ENCODE peak calls at places on chromosomes 11 and 22, in eight cellular contexts. One of them, this sample, is unnamed.

GRCh38 chr22:20033045-20033706 is 12.3 kb downstream of the TANGO2 start:
- DNase-seq in H1: no peak
- DNase-seq in trophoblast cell: no peak
- DNase-seq in pancreas: peak; percentile 87
- DNase-seq in naive thymus-derived CD4-positive, alpha-beta T cell: no peak
- DNase-seq in HAP-1: no peak
- DNase-seq in lower lobe of right lung: no peak
- DNase-seq in heart left ventricle: peak; percentile 75
- DNase-seq in this sample: peak; percentile 74

GRCh38 chr11:88487646-88488045 is 150.1 kb upstream of the CTSC start:
- DNase-seq in H1: no peak
- DNase-seq in trophoblast cell: no peak
- DNase-seq in pancreas: no peak
- DNase-seq in naive thymus-derived CD4-positive, alpha-beta T cell: no peak
- DNase-seq in HAP-1: no peak
- DNase-seq in lower lobe of right lung: no peak
- DNase-seq in heart left ventricle: no peak
- DNase-seq in this sample: no peak

GRCh38 chr11:33110083-33110482 is 51.2 kb downstream of the CSTF3 start:
- DNase-seq in H1: no peak
- DNase-seq in trophoblast cell: no peak
- DNase-seq in pancreas: no peak
- DNase-seq in naive thymus-derived CD4-positive, alpha-beta T cell: no peak
- DNase-seq in HAP-1: no peak
- DNase-seq in lower lobe of right lung: no peak
- DNase-seq in heart left ventricle: no peak
- DNase-seq in this sample: no peak

GRCh38 chr22:38700271-38700788 is 413 bp downstream of the JOSD1 start:
- DNase-seq in H1: no peak
- DNase-seq in trophoblast cell: peak; percentile 68
- DNase-seq in pancreas: peak; percentile 84
- DNase-seq in naive thymus-derived CD4-positive, alpha-beta T cell: no peak
- DNase-seq in HAP-1: no peak
- DNase-seq in lower lobe of right lung: peak; percentile 86
- DNase-seq in heart left ventricle: peak; percentile 91
- DNase-seq in this sample: no peak

GRCh38 chr11:21411114-21411513 is 741.7 kb downstream of the NELL1 start:
- DNase-seq in H1: no peak
- DNase-seq in trophoblast cell: no peak
- DNase-seq in pancreas: no peak
- DNase-seq in naive thymus-derived CD4-positive, alpha-beta T cell: no peak
- DNase-seq in HAP-1: no peak
- DNase-seq in lower lobe of right lung: no peak
- DNase-seq in heart left ventricle: no peak
- DNase-seq in this sample: no peak

GRCh38 chr11:79078999-79079398 is 361.8 kb downstream of the TENM4 start:
- DNase-seq in H1: no peak
- DNase-seq in trophoblast cell: no peak
- DNase-seq in pancreas: no peak
- DNase-seq in naive thymus-derived CD4-positive, alpha-beta T cell: no peak
- DNase-seq in HAP-1: no peak
- DNase-seq in lower lobe of right lung: no peak
- DNase-seq in heart left ventricle: no peak
- DNase-seq in this sample: peak; percentile 26

GRCh38 chr11:37942081-37942480 is 1344.0 kb upstream of the RAG2 start:
- DNase-seq in H1: no peak
- DNase-seq in trophoblast cell: no peak
- DNase-seq in pancreas: no peak
- DNase-seq in naive thymus-derived CD4-positive, alpha-beta T cell: no peak
- DNase-seq in HAP-1: no peak
- DNase-seq in lower lobe of right lung: no peak
- DNase-seq in heart left ventricle: no peak
- DNase-seq in this sample: no peak

GRCh38 chr11:298406-299065 is 790 bp downstream of the IFITM5 start:
- DNase-seq in H1: no peak
- DNase-seq in trophoblast cell: no peak
- DNase-seq in pancreas: peak; percentile 88
- DNase-seq in naive thymus-derived CD4-positive, alpha-beta T cell: no peak
- DNase-seq in HAP-1: no peak
- DNase-seq in lower lobe of right lung: peak; percentile 49
- DNase-seq in heart left ventricle: peak; percentile 51
- DNase-seq in this sample: no peak

GRCh38 chr22:41983516-41983915 is 14.3 kb downstream of the SEPTIN3 start:
- DNase-seq in H1: no peak
- DNase-seq in trophoblast cell: peak; percentile 76
- DNase-seq in pancreas: no peak
- DNase-seq in naive thymus-derived CD4-positive, alpha-beta T cell: no peak
- DNase-seq in HAP-1: no peak
- DNase-seq in lower lobe of right lung: no peak
- DNase-seq in heart left ventricle: no peak
- DNase-seq in this sample: no peak

GRCh38 chr11:61544466-61544865 is 35.9 kb downstream of the LRRC10B start:
- DNase-seq in H1: no peak
- DNase-seq in trophoblast cell: no peak
- DNase-seq in pancreas: no peak
- DNase-seq in naive thymus-derived CD4-positive, alpha-beta T cell: no peak
- DNase-seq in HAP-1: no peak
- DNase-seq in lower lobe of right lung: no peak
- DNase-seq in heart left ventricle: no peak
- DNase-seq in this sample: no peak

GRCh38 chr11:63564785-63565350 is 1.7 kb upstream of the PLAAT2 start:
- DNase-seq in H1: no peak
- DNase-seq in trophoblast cell: peak; percentile 31
- DNase-seq in pancreas: no peak
- DNase-seq in naive thymus-derived CD4-positive, alpha-beta T cell: no peak
- DNase-seq in HAP-1: no peak
- DNase-seq in lower lobe of right lung: peak; percentile 65
- DNase-seq in heart left ventricle: no peak
- DNase-seq in this sample: no peak

GRCh38 chr11:73331138-73331916 is 23.3 kb downstream of the ARHGEF17 start:
- DNase-seq in H1: peak; percentile 84
- DNase-seq in trophoblast cell: no peak
- DNase-seq in pancreas: no peak
- DNase-seq in naive thymus-derived CD4-positive, alpha-beta T cell: no peak
- DNase-seq in HAP-1: peak; percentile 25
- DNase-seq in lower lobe of right lung: no peak
- DNase-seq in heart left ventricle: peak; percentile 72
- DNase-seq in this sample: no peak

GRCh38 chr11:126138636-126139540 is 72.6 kb downstream of the RPUSD4 start:
- DNase-seq in H1: no peak
- DNase-seq in trophoblast cell: no peak
- DNase-seq in pancreas: no peak
- DNase-seq in naive thymus-derived CD4-positive, alpha-beta T cell: no peak
- DNase-seq in HAP-1: no peak
- DNase-seq in lower lobe of right lung: no peak
- DNase-seq in heart left ventricle: no peak
- DNase-seq in this sample: no peak

GRCh38 chr11:34565417-34566208 is 52.0 kb upstream of the ELF5 start:
- DNase-seq in H1: no peak
- DNase-seq in trophoblast cell: no peak
- DNase-seq in pancreas: no peak
- DNase-seq in naive thymus-derived CD4-positive, alpha-beta T cell: no peak
- DNase-seq in HAP-1: peak; percentile 24
- DNase-seq in lower lobe of right lung: no peak
- DNase-seq in heart left ventricle: no peak
- DNase-seq in this sample: no peak

GRCh38 chr22:26979294-26979693 is 321.9 kb downstream of the MIAT start:
- DNase-seq in H1: no peak
- DNase-seq in trophoblast cell: no peak
- DNase-seq in pancreas: no peak
- DNase-seq in naive thymus-derived CD4-positive, alpha-beta T cell: no peak
- DNase-seq in HAP-1: no peak
- DNase-seq in lower lobe of right lung: no peak
- DNase-seq in heart left ventricle: no peak
- DNase-seq in this sample: no peak

GRCh38 chr22:26045855-26046254 is 123.4 kb upstream of the SEZ6L start:
- DNase-seq in H1: no peak
- DNase-seq in trophoblast cell: no peak
- DNase-seq in pancreas: no peak
- DNase-seq in naive thymus-derived CD4-positive, alpha-beta T cell: no peak
- DNase-seq in HAP-1: no peak
- DNase-seq in lower lobe of right lung: no peak
- DNase-seq in heart left ventricle: no peak
- DNase-seq in this sample: no peak

GRCh38 chr22:50728523-50728931 is 9.5 kb upstream of the ACR start:
- DNase-seq in H1: no peak
- DNase-seq in trophoblast cell: no peak
- DNase-seq in pancreas: peak; percentile 49
- DNase-seq in naive thymus-derived CD4-positive, alpha-beta T cell: no peak
- DNase-seq in HAP-1: no peak
- DNase-seq in lower lobe of right lung: peak; percentile 34
- DNase-seq in heart left ventricle: peak; percentile 48
- DNase-seq in this sample: no peak

GRCh38 chr11:100340416-100341323 is 346.4 kb upstream of the ARHGAP42 start:
- DNase-seq in H1: no peak
- DNase-seq in trophoblast cell: no peak
- DNase-seq in pancreas: no peak
- DNase-seq in naive thymus-derived CD4-positive, alpha-beta T cell: no peak
- DNase-seq in HAP-1: no peak
- DNase-seq in lower lobe of right lung: no peak
- DNase-seq in heart left ventricle: no peak
- DNase-seq in this sample: no peak

GRCh38 chr11:76329983-76330382 is 50.9 kb downstream of the THAP12 start:
- DNase-seq in H1: peak; percentile 47
- DNase-seq in trophoblast cell: no peak
- DNase-seq in pancreas: no peak
- DNase-seq in naive thymus-derived CD4-positive, alpha-beta T cell: no peak
- DNase-seq in HAP-1: no peak
- DNase-seq in lower lobe of right lung: peak; percentile 38
- DNase-seq in heart left ventricle: no peak
- DNase-seq in this sample: no peak

GRCh38 chr11:532512-533048 is 2.8 kb downstream of the HRAS start:
- DNase-seq in H1: no peak
- DNase-seq in trophoblast cell: no peak
- DNase-seq in pancreas: peak; percentile 78
- DNase-seq in naive thymus-derived CD4-positive, alpha-beta T cell: no peak
- DNase-seq in HAP-1: no peak
- DNase-seq in lower lobe of right lung: no peak
- DNase-seq in heart left ventricle: no peak
- DNase-seq in this sample: peak; percentile 14

DNA sequence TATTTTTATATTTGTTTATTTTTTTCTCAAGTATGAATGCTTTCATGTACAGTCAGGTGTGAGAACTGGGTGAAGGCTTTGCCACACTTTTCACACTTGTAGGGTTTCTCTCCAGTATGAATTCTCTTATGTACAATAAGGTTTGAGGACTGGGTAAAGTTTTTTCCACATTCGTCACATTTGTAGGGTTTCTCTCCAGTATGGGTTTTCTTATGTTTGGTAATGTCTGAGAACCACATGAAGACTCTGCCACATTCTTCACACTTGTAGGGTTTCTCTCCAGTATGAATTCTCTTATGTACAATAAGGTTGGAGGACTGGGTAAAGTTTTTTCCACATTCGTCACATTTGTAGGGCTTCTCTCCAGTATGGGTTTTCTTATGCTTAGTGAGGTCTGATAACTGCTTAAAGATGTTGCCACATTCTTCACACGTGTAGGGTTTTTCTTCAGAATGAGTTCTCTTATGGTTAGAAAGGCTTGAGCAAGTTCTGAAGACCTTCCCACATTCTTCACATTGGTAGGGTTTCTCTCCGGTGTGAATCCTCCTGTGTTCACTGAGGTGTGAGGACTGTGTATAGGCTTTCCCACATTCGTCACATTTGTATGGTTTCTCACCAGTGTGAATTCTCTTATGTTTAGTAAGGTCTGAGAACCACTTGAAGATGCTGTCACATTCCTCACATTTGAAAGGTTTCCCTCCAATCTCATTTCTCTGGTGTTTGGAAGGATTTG is 19.7 kb downstream of the ZNF195 start:
- DNase-seq in H1: no peak
- DNase-seq in trophoblast cell: no peak
- DNase-seq in pancreas: no peak
- DNase-seq in naive thymus-derived CD4-positive, alpha-beta T cell: no peak
- DNase-seq in HAP-1: no peak
- DNase-seq in lower lobe of right lung: no peak
- DNase-seq in heart left ventricle: no peak
- DNase-seq in this sample: no peak
- H3K9me3 ChIP-seq in H1: peaks cover 75% of the 10 kb centered on the region
- H3K9me3 ChIP-seq in trophoblast cell: peaks cover 28% of the 10 kb centered on the region
- H3K9me3 ChIP-seq in pancreas: peaks cover 4% of the 10 kb centered on the region
- H3K9me3 ChIP-seq in naive thymus-derived CD4-positive, alpha-beta T cell: peaks cover 54% of the 10 kb centered on the region
- H3K9me3 ChIP-seq in HAP-1: peaks cover 35% of the 10 kb centered on the region
- H3K9me3 ChIP-seq in lower lobe of right lung: peaks cover 85% of the 10 kb centered on the region
- H3K9me3 ChIP-seq in heart left ventricle: peaks cover 84% of the 10 kb centered on the region
- H3K9me3 ChIP-seq in this sample: peaks cover 10% of the 10 kb centered on the region

GRCh38 chr11:43788394-43788793 is 92.2 kb upstream of the ALKBH3 start:
- DNase-seq in H1: no peak
- DNase-seq in trophoblast cell: no peak
- DNase-seq in pancreas: no peak
- DNase-seq in naive thymus-derived CD4-positive, alpha-beta T cell: peak; percentile 5
- DNase-seq in HAP-1: no peak
- DNase-seq in lower lobe of right lung: no peak
- DNase-seq in heart left ventricle: no peak
- DNase-seq in this sample: peak; percentile 3
- H3K4me3 ChIP-seq in H1: no peak overlapping the region
- H3K4me3 ChIP-seq in trophoblast cell: no peak overlapping the region
- H3K4me3 ChIP-seq in pancreas: no peak overlapping the region
- H3K4me3 ChIP-seq in naive thymus-derived CD4-positive, alpha-beta T cell: no peak overlapping the region
- H3K4me3 ChIP-seq in HAP-1: no peak overlapping the region
- H3K4me3 ChIP-seq in lower lobe of right lung: no peak overlapping the region
- H3K4me3 ChIP-seq in heart left ventricle: no peak overlapping the region
- H3K4me3 ChIP-seq in this sample: no peak overlapping the region

GRCh38 chr11:54985731-54986130 is 276.2 kb upstream of the TRIM48 start:
- DNase-seq in H1: no peak
- DNase-seq in trophoblast cell: no peak
- DNase-seq in pancreas: no peak
- DNase-seq in naive thymus-derived CD4-positive, alpha-beta T cell: no peak
- DNase-seq in HAP-1: no peak
- DNase-seq in lower lobe of right lung: no peak
- DNase-seq in heart left ventricle: no peak
- DNase-seq in this sample: no peak
- H3K9me3 ChIP-seq in H1: peaks cover 18% of the 10 kb centered on the region
- H3K9me3 ChIP-seq in trophoblast cell: no peaks in the 10 kb centered on the region
- H3K9me3 ChIP-seq in pancreas: no peaks in the 10 kb centered on the region
- H3K9me3 ChIP-seq in naive thymus-derived CD4-positive, alpha-beta T cell: no peaks in the 10 kb centered on the region
- H3K9me3 ChIP-seq in HAP-1: no peaks in the 10 kb centered on the region
- H3K9me3 ChIP-seq in lower lobe of right lung: peaks cover 11% of the 10 kb centered on the region
- H3K9me3 ChIP-seq in heart left ventricle: peaks cover 48% of the 10 kb centered on the region
- H3K9me3 ChIP-seq in this sample: no peaks in the 10 kb centered on the region

DNA sequence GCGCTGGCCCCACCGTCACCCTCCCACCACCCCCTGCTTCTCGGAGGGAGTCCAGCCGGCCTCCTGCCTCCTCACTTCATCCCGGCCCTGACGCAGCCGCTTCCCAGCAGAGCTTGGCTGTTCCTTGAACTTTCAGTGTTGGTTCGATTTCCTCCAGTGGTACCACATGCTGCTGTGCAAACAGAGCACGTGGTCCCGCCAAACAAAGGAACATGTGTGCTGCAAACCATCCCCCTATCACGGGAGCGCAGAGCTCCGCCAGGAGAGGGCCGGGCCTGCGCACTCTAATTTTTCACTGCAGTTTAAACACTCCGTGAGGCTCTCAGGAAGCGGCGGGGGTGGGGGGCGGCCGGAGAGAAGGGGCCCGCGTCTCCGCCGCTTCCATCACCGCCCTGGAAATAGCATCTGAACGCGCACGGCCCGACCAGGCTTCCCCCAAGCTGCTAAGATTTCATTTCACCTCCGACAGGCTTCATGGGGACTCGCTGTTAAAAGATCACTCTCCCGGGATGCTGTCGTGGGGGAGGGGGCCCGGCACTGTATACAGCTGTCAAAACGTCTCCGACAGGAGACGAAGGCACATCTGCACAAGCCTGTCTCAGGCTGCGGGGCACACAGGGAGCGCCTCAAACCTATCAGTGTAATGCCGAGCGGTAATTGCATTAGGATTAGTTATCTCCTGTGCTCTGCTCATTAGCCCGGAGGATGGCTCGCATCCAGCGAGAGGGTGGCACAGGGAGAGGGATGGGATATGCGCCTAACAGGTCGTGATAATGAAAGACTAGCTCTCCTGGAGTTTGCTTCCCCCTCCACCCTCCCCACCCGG is 269.9 kb upstream of the SORL1-AS1 start:
- DNase-seq in H1: peak; percentile 76
- DNase-seq in trophoblast cell: no peak
- DNase-seq in pancreas: peak; percentile 86
- DNase-seq in naive thymus-derived CD4-positive, alpha-beta T cell: no peak
- DNase-seq in HAP-1: no peak
- DNase-seq in lower lobe of right lung: peak; percentile 52
- DNase-seq in heart left ventricle: peak; percentile 78
- DNase-seq in this sample: peak; percentile 40
- H3K4me3 ChIP-seq in H1: peak overlapping the region; percentile 49
- H3K4me3 ChIP-seq in trophoblast cell: peak overlapping the region; percentile 41
- H3K4me3 ChIP-seq in pancreas: peak overlapping the region; percentile 5
- H3K4me3 ChIP-seq in naive thymus-derived CD4-positive, alpha-beta T cell: no peak overlapping the region
- H3K4me3 ChIP-seq in HAP-1: no peak overlapping the region
- H3K4me3 ChIP-seq in lower lobe of right lung: peak overlapping the region; percentile 40
- H3K4me3 ChIP-seq in heart left ventricle: no peak overlapping the region
- H3K4me3 ChIP-seq in this sample: peak overlapping the region; percentile 53